ENCODE peak calls at places on chromosomes 5 and 9, in ten cellular contexts. X is germinal center; J is stimulated activated CD4-positive, alpha-beta T cell treated with anti-CD3 and anti-CD28 coated beads, Interleukin-12 subunit alpha, Interleukin-12 subunit beta, amount 100 ng/mL, for 4 hours; L is HCT116; U is dermis microvascular lymphatic vessel endothelial cell; A is Calu3; W is activated CD4-positive, alpha-beta T cell treated with anti-CD3 and anti-CD28 coated beads, Interleukin-2, amount 50 U/mL, for 4 hours; G is GM13976; I is NCI-H1694 treated with DMSO at 0.1 percent for 48 hours; N is HEK293T. H is an unnamed sample.

GRCh38 chr9:94642526-94642925 is 3.2 kb upstream of the FBP1 start:
- DNase-seq in X (no peak), J (no peak), L (no peak), U (no peak), A (no peak), W (no peak), G (no peak), I (no peak), N (no peak), H (no peak)

GRCh38 chr9:82810902-82811301 is 252.0 kb downstream of the RASEF start:
- DNase-seq in X (no peak), J (no peak), L (peak), U (peak), A (peak), W (no peak), G (no peak), I (no peak), N (no peak), H (peak)

GRCh38 chr5:83955916-83956315 is 235.3 kb upstream of the HAPLN1 start:
- DNase-seq in X (no peak), J (no peak), L (no peak), U (peak), A (no peak), W (no peak), G (no peak), I (no peak), N (no peak), H (no peak)

GRCh38 chr5:74641778-74642542 is 1.4 kb upstream of the ENC1 start:
- DNase-seq in X (no peak), J (no peak), L (peak), U (peak), A (peak), W (no peak), G (peak), I (peak), N (peak), H (peak)

GRCh38 chr5:42715791-42716190 is 40.8 kb upstream of the CCDC152 start:
- DNase-seq in X (no peak), J (no peak), L (no peak), U (no peak), A (no peak), W (no peak), G (no peak), I (no peak), N (no peak), H (no peak)

GRCh38 chr5:146680846-146681585 is 165.0 kb upstream of the GPR151 start:
- DNase-seq in X (no peak), J (no peak), L (no peak), U (no peak), A (no peak), W (no peak), G (no peak), I (no peak), N (no peak), H (no peak)

GRCh38 chr9:4793412-4794005 is 765 bp downstream of the RCL1 start:
- DNase-seq in X (no peak), J (no peak), L (no peak), U (no peak), A (no peak), W (no peak), G (no peak), I (no peak), N (no peak), H (no peak)

GRCh38 chr9:136170291-136170901 is 34.5 kb downstream of the LHX3 start:
- DNase-seq in X (peak), J (peak), L (no peak), U (peak), A (peak), W (peak), G (peak), I (no peak), N (peak), H (peak)

GRCh38 chr9:105887679-105888078 is 193.3 kb downstream of the TMEM38B start:
- DNase-seq in X (no peak), J (no peak), L (no peak), U (no peak), A (no peak), W (no peak), G (no peak), I (no peak), N (no peak), H (no peak)

GRCh38 chr9:135128035-135128670 is 40.7 kb downstream of the OLFM1 start:
- DNase-seq in X (no peak), J (no peak), L (no peak), U (no peak), A (no peak), W (no peak), G (no peak), I (no peak), N (no peak), H (no peak)

GRCh38 chr5:180082633-180083420 is 11.3 kb upstream of the RNF130 start:
- DNase-seq in X (no peak), J (no peak), L (no peak), U (no peak), A (no peak), W (no peak), G (no peak), I (no peak), N (no peak), H (peak)

GRCh38 chr5:113776832-113777525 is 263.5 kb downstream of the YTHDC2 start:
- DNase-seq in X (no peak), J (no peak), L (no peak), U (peak), A (peak), W (no peak), G (no peak), I (no peak), N (no peak), H (no peak)

GRCh38 chr5:34791761-34792244 is 47.2 kb upstream of the TTC23L start:
- DNase-seq in X (no peak), J (no peak), L (no peak), U (peak), A (no peak), W (no peak), G (no peak), I (no peak), N (no peak), H (peak)

GRCh38 chr9:129312251-129312650 is 134.2 kb upstream of the IER5L start:
- DNase-seq in X (no peak), J (no peak), L (no peak), U (no peak), A (no peak), W (no peak), G (no peak), I (no peak), N (no peak), H (no peak)

GRCh38 chr5:78823196-78823595 is 161.9 kb downstream of the ARSB start:
- DNase-seq in X (no peak), J (no peak), L (no peak), U (no peak), A (no peak), W (no peak), G (no peak), I (no peak), N (no peak), H (no peak)

GRCh38 chr5:93649234-93649900 is 66.3 kb downstream of the NR2F1 start:
- DNase-seq in X (no peak), J (no peak), L (no peak), U (no peak), A (no peak), W (no peak), G (no peak), I (no peak), N (no peak), H (no peak)

GRCh38 chr5:107633171-107633901 is 37.4 kb downstream of the EFNA5 start:
- DNase-seq in X (no peak), J (no peak), L (no peak), U (peak), A (no peak), W (no peak), G (no peak), I (no peak), N (peak), H (no peak)

GRCh38 chr5:136296846-136297245 is 68.5 kb downstream of the TRPC7 start:
- DNase-seq in X (no peak), J (no peak), L (no peak), U (no peak), A (no peak), W (no peak), G (no peak), I (no peak), N (no peak), H (peak)

GRCh38 chr9:73869261-73869660 is 627.9 kb upstream of the RORB start:
- DNase-seq in X (no peak), J (no peak), L (no peak), U (no peak), A (peak), W (no peak), G (peak), I (no peak), N (no peak), H (no peak)

GRCh38 chr5:57989378-57989777 is 470.5 kb downstream of the PLK2 start:
- DNase-seq in X (no peak), J (no peak), L (no peak), U (peak), A (peak), W (no peak), G (no peak), I (no peak), N (no peak), H (no peak)

GRCh38 chr9:123548749-123549545 is 192.9 kb downstream of the CRB2 start:
- DNase-seq in X (no peak), J (peak), L (no peak), U (peak), A (no peak), W (peak), G (no peak), I (no peak), N (no peak), H (no peak)

GRCh38 chr9:8724284-8725018 is 924.9 kb upstream of the DMAC1 start:
- DNase-seq in X (no peak), J (no peak), L (no peak), U (no peak), A (no peak), W (no peak), G (no peak), I (no peak), N (no peak), H (no peak)

GRCh38 chr5:34008721-34009120 is 871 bp upstream of the AMACR start:
- DNase-seq in X (no peak), J (no peak), L (no peak), U (no peak), A (no peak), W (no peak), G (no peak), I (peak), N (no peak), H (no peak)

GRCh38 chr5:150081541-150082283 is 4.6 kb downstream of the CSF1R start:
- DNase-seq in X (peak), J (no peak), L (no peak), U (peak), A (no peak), W (no peak), G (peak), I (no peak), N (no peak), H (peak)

GRCh38 chr9:16501098-16501663 is 369.3 kb downstream of the BNC2 start:
- DNase-seq in X (no peak), J (no peak), L (no peak), U (peak), A (no peak), W (no peak), G (no peak), I (no peak), N (no peak), H (no peak)